ENCODE peak calls at places on chromosomes 6 and 20, in seven cellular contexts. G is BE2C, I is OCI-LY7, O is lower lobe of right lung, N is fibroblast of lung, Q is adipocyte, A is GM23248. Y is an unnamed sample.

GRCh38 chr6:6978731-6979130 is 129.0 kb upstream of the RREB1 start:
- DNase-seq in G (no peak), I (no peak), O (no peak), N (no peak), Q (no peak), A (no peak), Y (no peak)

GRCh38 chr6:159107451-159108260 is 61.5 kb upstream of the FNDC1 start:
- DNase-seq in G (peak; percentile 28), I (peak; percentile 98), O (no peak), N (no peak), Q (no peak), A (no peak), Y (no peak)

GRCh38 chr6:75563032-75563431 is 38.6 kb upstream of the SENP6 start:
- DNase-seq in G (peak; percentile 42), I (peak; percentile 49), O (no peak), N (peak; percentile 18), Q (peak; percentile 6), A (peak; percentile 47), Y (no peak)

GRCh38 chr20:41306061-41306727 is 11.3 kb downstream of the ZHX3 start:
- DNase-seq in G (no peak), I (peak; percentile 47), O (no peak), N (no peak), Q (no peak), A (no peak), Y (no peak)

GRCh38 chr6:47168176-47168575 is 126.0 kb upstream of the ADGRF1 start:
- DNase-seq in G (no peak), I (no peak), O (no peak), N (peak; percentile 96), Q (peak; percentile 99), A (peak; percentile 95), Y (peak; percentile 70)

GRCh38 chr6:6712979-6713514 is 124.5 kb downstream of the LY86 start:
- DNase-seq in G (no peak), I (no peak), O (peak; percentile 63), N (peak; percentile 28), Q (no peak), A (peak; percentile 68), Y (no peak)

GRCh38 chr6:144662812-144663211 is 377.7 kb downstream of the UTRN start:
- DNase-seq in G (no peak), I (no peak), O (no peak), N (no peak), Q (no peak), A (no peak), Y (no peak)

GRCh38 chr6:164695896-164696295 is 613.5 kb downstream of the C6orf118 start:
- DNase-seq in G (no peak), I (peak; percentile 11), O (no peak), N (no peak), Q (no peak), A (no peak), Y (no peak)

GRCh38 chr6:130760006-130760405 is 67.2 kb upstream of the SMLR1 start:
- DNase-seq in G (no peak), I (peak; percentile 3), O (no peak), N (peak; percentile 61), Q (peak; percentile 58), A (peak; percentile 76), Y (no peak)

GRCh38 chr20:57678340-57678739 is 31.5 kb downstream of the PMEPA1 start:
- DNase-seq in G (peak; percentile 71), I (peak; percentile 80), O (no peak), N (no peak), Q (no peak), A (no peak), Y (no peak)

GRCh38 chr6:147345902-147346301 is 141.7 kb downstream of the STXBP5 start:
- DNase-seq in G (no peak), I (no peak), O (no peak), N (no peak), Q (no peak), A (no peak), Y (no peak)

GRCh38 chr6:129153257-129153656 is 270.3 kb downstream of the LAMA2 start:
- DNase-seq in G (no peak), I (no peak), O (no peak), N (no peak), Q (no peak), A (no peak), Y (peak; percentile 19)

GRCh38 chr20:20366551-20366895 is 1.4 kb upstream of the INSM1 start:
- DNase-seq in G (no peak), I (no peak), O (no peak), N (no peak), Q (no peak), A (no peak), Y (no peak)

GRCh38 chr6:118283759-118284158 is 264.3 kb upstream of the PLN start:
- DNase-seq in G (peak; percentile 72), I (peak; percentile 52), O (no peak), N (peak; percentile 79), Q (peak; percentile 88), A (peak; percentile 80), Y (peak; percentile 41)

GRCh38 chr20:19832875-19833274 is 74.8 kb downstream of the RIN2 start:
- DNase-seq in G (no peak), I (no peak), O (no peak), N (no peak), Q (no peak), A (no peak), Y (no peak)

GRCh38 chr6:150417899-150418824 is 49.4 kb downstream of the IYD start:
- DNase-seq in G (no peak), I (peak; percentile 91), O (no peak), N (peak; percentile 93), Q (peak; percentile 92), A (peak; percentile 93), Y (no peak)

GRCh38 chr6:137013031-137013430 is 31.7 kb downstream of the IL20RA start:
- DNase-seq in G (no peak), I (no peak), O (no peak), N (no peak), Q (no peak), A (peak; percentile 21), Y (no peak)

GRCh38 chr6:143823463-143824006 is 19.6 kb upstream of the LTV1 start:
- DNase-seq in G (no peak), I (no peak), O (no peak), N (peak; percentile 9), Q (no peak), A (no peak), Y (no peak)

GRCh38 chr20:53847843-53848185 is 222.6 kb downstream of the BCAS1 start:
- DNase-seq in G (no peak), I (no peak), O (no peak), N (no peak), Q (no peak), A (no peak), Y (no peak)

GRCh38 chr20:59482581-59483187 is 121.7 kb upstream of the PHACTR3 start:
- DNase-seq in G (no peak), I (no peak), O (no peak), N (no peak), Q (no peak), A (no peak), Y (no peak)

GRCh38 chr6:37515712-37516075 is 16.0 kb upstream of the CCDC167 start:
- DNase-seq in G (peak; percentile 34), I (no peak), O (no peak), N (no peak), Q (no peak), A (no peak), Y (no peak)
- H3K4me1 ChIP-seq in G (peaks cover 23% of the 10 kb centered on the region), I (peaks cover 13% of the 10 kb centered on the region), O (peaks cover 8% of the 10 kb centered on the region), N (peaks cover 3% of the 10 kb centered on the region), Q (peaks cover 29% of the 10 kb centered on the region), A (no peaks in the 10 kb centered on the region), Y (no peaks in the 10 kb centered on the region)

GRCh38 chr6:44675449-44675848 is 287.9 kb downstream of the CDC5L start:
- DNase-seq in G (no peak), I (no peak), O (no peak), N (no peak), Q (no peak), A (peak; percentile 46), Y (no peak)
- H3K4me1 ChIP-seq in G (no peaks in the 10 kb centered on the region), I (no peaks in the 10 kb centered on the region), O (no peaks in the 10 kb centered on the region), N (no peaks in the 10 kb centered on the region), Q (peaks cover 7% of the 10 kb centered on the region), A (peaks cover 26% of the 10 kb centered on the region), Y (no peaks in the 10 kb centered on the region)

GRCh38 chr6:32110632-32111031 is 1.5 kb upstream of the TNXB start:
- DNase-seq in G (no peak), I (no peak), O (no peak), N (no peak), Q (no peak), A (peak; percentile 63), Y (no peak)
- H3K4me1 ChIP-seq in G (no peaks in the 10 kb centered on the region), I (no peaks in the 10 kb centered on the region), O (peaks cover 79% of the 10 kb centered on the region), N (peaks cover 49% of the 10 kb centered on the region), Q (peaks cover 78% of the 10 kb centered on the region), A (peaks cover 64% of the 10 kb centered on the region), Y (peaks cover 34% of the 10 kb centered on the region)

DNA sequence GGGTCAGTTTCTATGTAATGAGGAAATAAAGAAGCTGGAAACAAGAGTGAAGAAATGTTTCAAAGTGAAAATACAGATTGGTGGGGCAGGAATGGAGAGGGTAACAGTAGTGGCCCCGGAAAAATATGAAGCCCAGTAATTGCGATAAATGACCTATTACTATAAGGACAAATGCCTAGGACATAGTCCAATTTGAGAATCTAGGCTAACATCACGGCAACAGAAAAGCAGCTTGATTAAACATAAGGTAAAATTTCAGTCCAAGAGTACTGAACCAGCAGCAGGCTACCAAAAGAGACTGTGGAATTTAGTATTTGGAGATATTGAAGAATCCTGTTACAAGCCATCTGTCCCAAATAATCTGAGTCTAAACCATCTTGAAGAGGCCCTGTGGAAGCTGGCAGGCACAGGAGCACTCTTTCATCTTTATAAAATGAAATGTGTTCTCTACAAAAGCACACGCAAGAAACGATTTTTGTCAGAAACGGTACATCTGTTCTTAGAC is 49.4 kb downstream of the ELOVL5 start:
- DNase-seq in G (no peak), I (no peak), O (no peak), N (no peak), Q (no peak), A (no peak), Y (no peak)
- H3K4me1 ChIP-seq in G (no peaks in the 10 kb centered on the region), I (peaks cover 29% of the 10 kb centered on the region), O (peaks cover 68% of the 10 kb centered on the region), N (peaks cover 3% of the 10 kb centered on the region), Q (peaks cover 94% of the 10 kb centered on the region), A (peaks cover 44% of the 10 kb centered on the region), Y (peaks cover 18% of the 10 kb centered on the region)

DNA sequence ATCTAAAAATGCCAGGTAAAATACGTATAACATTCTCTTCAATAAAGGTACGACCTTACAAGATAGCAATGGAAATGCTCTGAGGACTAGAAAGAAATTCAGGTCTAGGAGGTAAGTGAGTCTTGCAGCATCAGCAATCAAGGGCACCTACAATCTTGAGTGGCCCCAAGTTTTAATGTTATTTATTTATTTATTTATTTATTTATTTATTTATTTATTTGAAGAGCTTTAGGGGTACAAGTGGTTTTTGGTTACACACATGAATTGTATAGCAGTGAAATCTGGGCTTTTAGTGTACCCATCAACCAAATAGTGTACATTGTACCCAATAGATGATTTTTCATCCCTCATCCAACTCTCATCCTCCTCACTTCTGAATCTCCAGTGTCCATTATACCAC is 574.0 kb upstream of the POU3F2 start:
- DNase-seq in G (no peak), I (no peak), O (no peak), N (no peak), Q (no peak), A (no peak), Y (no peak)
- H3K4me1 ChIP-seq in G (no peaks in the 10 kb centered on the region), I (no peaks in the 10 kb centered on the region), O (no peaks in the 10 kb centered on the region), N (no peaks in the 10 kb centered on the region), Q (no peaks in the 10 kb centered on the region), A (no peaks in the 10 kb centered on the region), Y (no peaks in the 10 kb centered on the region)

GRCh38 chr6:149337330-149337729 is 19.8 kb downstream of the TAB2 start:
- DNase-seq in G (no peak), I (no peak), O (no peak), N (no peak), Q (peak; percentile 33), A (no peak), Y (no peak)
- H3K4me1 ChIP-seq in G (peaks cover 13% of the 10 kb centered on the region), I (peaks cover 15% of the 10 kb centered on the region), O (peaks cover 79% of the 10 kb centered on the region), N (peaks cover 6% of the 10 kb centered on the region), Q (peaks cover 79% of the 10 kb centered on the region), A (peaks cover 61% of the 10 kb centered on the region), Y (peaks cover 84% of the 10 kb centered on the region)